ENCODE peak calls at places on chromosomes 13 and 19, in ten cellular contexts. K is aorta; M is T-helper 17 cell; D is cerebellar nuclear complex; Q is HT1080; Z is fibroblast of pulmonary artery; N is GM04503; S is CD4-positive, alpha-beta memory T cell; R is activated naive CD8-positive, alpha-beta T cell treated with anti-CD3 and anti-CD28 coated beads, Interleukin-2, amount 50 U/mL, for 24 hours; B is fibroblast of mammary gland. H is an unnamed sample.

GRCh38 chr13:34993470-34993869 is 51.4 kb downstream of the NBEA start:
- DNase-seq in R (no peak), Q (peak), M (no peak), D (no peak), S (no peak), N (no peak), Z (peak), K (no peak), B (peak), H (no peak)

GRCh38 chr19:50646074-50646807 is 3.0 kb upstream of the C19orf81 start:
- DNase-seq in Z (peak), B (peak), D (no peak), S (no peak), N (peak), K (no peak), R (no peak), Q (peak), M (no peak), H (peak)

GRCh38 chr19:40607898-40608621 is 6.9 kb downstream of the LTBP4 start:
- DNase-seq in Q (no peak), N (no peak), M (no peak), K (no peak), S (no peak), B (no peak), R (no peak), D (no peak), Z (no peak), H (no peak)

GRCh38 chr13:26499209-26499601 is 58.3 kb upstream of the WASF3 start:
- DNase-seq in Q (no peak), K (no peak), D (no peak), Z (no peak), B (no peak), S (no peak), N (no peak), M (no peak), R (no peak), H (no peak)

GRCh38 chr13:51444922-51445321 is 7.9 kb downstream of the INTS6 start:
- DNase-seq in S (no peak), R (no peak), K (no peak), D (no peak), N (no peak), Z (peak), B (peak), M (no peak), Q (no peak), H (peak)

GRCh38 chr19:17441241-17442135 is 7.0 kb downstream of the TMEM221 start:
- DNase-seq in M (no peak), K (no peak), Z (peak), N (no peak), Q (no peak), S (no peak), R (peak), B (peak), D (no peak), H (peak)

GRCh38 chr13:41544824-41545707 is 87.7 kb downstream of the RGCC start:
- DNase-seq in M (no peak), Z (no peak), N (no peak), D (no peak), S (no peak), Q (peak), K (no peak), R (peak), B (no peak), H (peak)

GRCh38 chr19:9014809-9015208 is 4.6 kb upstream of the MUC16 start:
- DNase-seq in M (no peak), R (no peak), K (no peak), B (no peak), S (no peak), Z (no peak), Q (no peak), N (no peak), D (no peak), H (no peak)

GRCh38 chr13:98129059-98129741 is 13.7 kb upstream of the FARP1 start:
- DNase-seq in S (no peak), Q (peak), R (no peak), B (peak), Z (peak), K (no peak), M (no peak), D (no peak), N (no peak), H (no peak)

GRCh38 chr13:39952244-39953233 is 297.1 kb downstream of the COG6 start:
- DNase-seq in N (no peak), D (no peak), Z (peak), B (peak), R (no peak), S (no peak), Q (peak), M (no peak), K (no peak), H (peak)

GRCh38 chr13:67048084-67048792 is 181.9 kb downstream of the PCDH9 start:
- DNase-seq in Q (peak), M (no peak), Z (peak), S (no peak), D (no peak), K (no peak), B (peak), N (no peak), R (no peak), H (no peak)

GRCh38 chr19:40165362-40165937 is 25.8 kb upstream of the MAP3K10 start:
- DNase-seq in D (no peak), Z (peak), B (peak), Q (peak), K (peak), N (no peak), S (peak), R (peak), M (peak), H (peak)

GRCh38 chr13:46639033-46639981 is 86.3 kb downstream of the LRCH1 start:
- DNase-seq in K (no peak), M (no peak), S (no peak), B (no peak), R (no peak), Z (no peak), D (no peak), Q (no peak), N (no peak), H (peak)

GRCh38 chr19:56840452-56841193 is at the start of the genes PEG3 and ZIM2:
- DNase-seq in K (peak), D (peak), Q (no peak), B (peak), R (no peak), S (no peak), Z (peak), M (no peak), N (no peak), H (no peak)

GRCh38 chr19:37304190-37304883 is 66.6 kb upstream of the ZNF527 start:
- DNase-seq in K (peak), M (no peak), N (no peak), D (no peak), B (no peak), S (no peak), Q (no peak), R (no peak), Z (no peak), H (peak)

GRCh38 chr19:55657004-55657747 is 2.3 kb downstream of the U2AF2 start:
- DNase-seq in N (no peak), S (no peak), B (peak), Q (no peak), M (no peak), K (no peak), D (no peak), Z (no peak), R (peak), H (no peak)

GRCh38 chr13:55815458-55816033 is 1325.2 kb upstream of the PRR20A start:
- DNase-seq in M (no peak), Z (no peak), D (no peak), K (no peak), Q (peak), B (no peak), N (no peak), S (no peak), R (no peak), H (no peak)

GRCh38 chr19:752652-753517 is 2.0 kb downstream of the MISP start:
- DNase-seq in S (no peak), R (no peak), K (peak), Q (peak), B (peak), Z (peak), N (peak), D (no peak), M (no peak), H (peak)

GRCh38 chr13:109989155-109989554 is 202.8 kb upstream of the IRS2 start:
- DNase-seq in D (no peak), Z (peak), N (no peak), K (no peak), B (peak), R (no peak), M (no peak), Q (peak), S (no peak), H (peak)

GRCh38 chr13:44816701-44817684 is 172.3 kb downstream of the NUFIP1 start:
- DNase-seq in D (no peak), B (peak), M (no peak), R (no peak), Z (peak), Q (peak), K (no peak), N (no peak), S (no peak), H (peak)

GRCh38 chr13:20303636-20304035 is 71.5 kb upstream of the GJB6 start:
- DNase-seq in D (no peak), B (no peak), K (no peak), M (no peak), Q (no peak), S (no peak), N (peak), Z (no peak), R (no peak), H (no peak)

GRCh38 chr13:93352616-93353015 is 126.0 kb downstream of the GPC6 start:
- DNase-seq in Z (no peak), K (no peak), Q (no peak), M (no peak), B (no peak), D (no peak), N (no peak), R (no peak), S (no peak), H (no peak)

GRCh38 chr13:112729408-112729807 is 39.6 kb downstream of the ATP11A start:
- DNase-seq in R (no peak), B (no peak), Q (no peak), N (no peak), Z (peak), K (no peak), D (no peak), S (no peak), M (no peak), H (no peak)

GRCh38 chr19:3444695-3445234 is 35.6 kb downstream of the SMIM24 start:
- DNase-seq in R (no peak), D (no peak), S (no peak), N (no peak), Z (no peak), B (no peak), Q (no peak), M (no peak), K (no peak), H (no peak)

GRCh38 chr13:28718186-28718537 is 608 bp downstream of the SLC46A3 start:
- DNase-seq in Z (peak), Q (no peak), R (no peak), M (no peak), K (no peak), B (peak), S (no peak), D (no peak), N (no peak), H (no peak)

GRCh38 chr13:31072041-31072440 is 89.7 kb downstream of the HSPH1 start:
- DNase-seq in B (peak), N (no peak), M (no peak), K (no peak), Z (peak), S (no peak), R (no peak), D (no peak), Q (peak), H (peak)

GRCh38 chr13:100506154-100506553 is 82.4 kb downstream of the GGACT start:
- DNase-seq in S (no peak), K (no peak), Q (no peak), N (no peak), R (peak), Z (no peak), B (no peak), M (no peak), D (no peak), H (no peak)

GRCh38 chr19:43699506-43700367 is 16.1 kb upstream of the IRGC start:
- DNase-seq in N (no peak), R (peak), B (peak), Z (peak), S (no peak), M (no peak), Q (no peak), D (no peak), K (peak), H (no peak)

GRCh38 chr13:100454876-100455275 is 133.7 kb downstream of the GGACT start:
- DNase-seq in B (peak), Z (peak), K (no peak), R (no peak), D (no peak), M (no peak), N (no peak), S (no peak), Q (peak), H (no peak)

GRCh38 chr13:51093574-51093973 is 17.5 kb downstream of the C13orf42 start:
- DNase-seq in N (no peak), S (no peak), K (no peak), B (no peak), R (no peak), M (no peak), D (no peak), Z (no peak), Q (no peak), H (no peak)

GRCh38 chr19:47861630-47862029 is 2.6 kb downstream of the TPRX2 start:
- DNase-seq in B (no peak), S (no peak), N (no peak), K (no peak), Q (no peak), M (no peak), D (no peak), Z (no peak), R (no peak), H (no peak)

GRCh38 chr13:63307239-63307638 is 1891.6 kb upstream of the PCDH20 start:
- DNase-seq in S (no peak), D (no peak), M (no peak), Z (no peak), K (no peak), B (no peak), R (no peak), N (no peak), Q (peak), H (no peak)

GRCh38 chr13:36445806-36446423 is 13.6 kb downstream of the CCNA1 start:
- DNase-seq in B (no peak), Z (peak), R (no peak), D (no peak), S (no peak), N (no peak), K (no peak), M (no peak), Q (no peak), H (no peak)

GRCh38 chr13:43874512-43875092 is 4.9 kb downstream of the CCDC122 start:
- DNase-seq in R (no peak), S (peak), D (no peak), Z (peak), M (no peak), N (no peak), Q (peak), K (no peak), B (peak), H (peak)

GRCh38 chr19:5194641-5195040 is 146.0 kb downstream of the PTPRS start:
- DNase-seq in N (no peak), S (no peak), Q (no peak), R (no peak), B (no peak), D (no peak), K (no peak), M (no peak), Z (no peak), H (no peak)

GRCh38 chr19:33796164-33797100 is at the start of gene KCTD15:
- DNase-seq in K (peak), B (no peak), N (no peak), R (peak), S (no peak), Q (no peak), Z (peak), M (no peak), D (no peak), H (no peak)

GRCh38 chr19:1561236-1561842 is 6.8 kb downstream of the MEX3D start:
- DNase-seq in Q (no peak), D (no peak), M (no peak), S (no peak), R (no peak), B (no peak), K (no peak), N (no peak), Z (no peak), H (no peak)